ENCODE peak calls at places on chromosome 14, in eight cellular contexts. Y is IMR-90, S is RWPE2, H is cardiac fibroblast, F is AG09309, W is Peyer's patch, I is prostate gland, X is heart left ventricle. O is an unnamed sample.

GRCh38 chr14:36580856-36581831 is 1.3 kb downstream of the NKX2-8 start:
- DNase-seq in S (peak), H (peak), I (peak), W (no peak), X (peak), F (no peak), Y (peak), O (no peak)

GRCh38 chr14:71597955-71598659 is 334.1 kb upstream of the RGS6 start:
- DNase-seq in F (no peak), Y (no peak), W (no peak), H (no peak), S (no peak), I (no peak), X (no peak), O (no peak)

GRCh38 chr14:95067526-95067925 is 89.8 kb downstream of the DICER1 start:
- DNase-seq in I (no peak), S (no peak), F (no peak), X (no peak), H (no peak), Y (no peak), W (no peak), O (no peak)

GRCh38 chr14:74905595-74906142 is 17.4 kb downstream of the RPS6KL1 start:
- DNase-seq in W (peak), F (no peak), I (peak), X (peak), S (no peak), Y (peak), H (peak), O (no peak)

GRCh38 chr14:31934767-31935266 is 142.3 kb upstream of the ARHGAP5 start:
- DNase-seq in S (no peak), W (no peak), I (no peak), F (no peak), Y (peak), X (no peak), H (peak), O (no peak)

GRCh38 chr14:104704252-104704651 is 14.8 kb downstream of the INF2 start:
- DNase-seq in H (no peak), W (no peak), I (no peak), F (no peak), S (no peak), X (no peak), Y (no peak), O (no peak)

GRCh38 chr14:52080171-52080800 is 11.4 kb upstream of the NID2 start:
- DNase-seq in Y (peak), H (peak), X (no peak), F (no peak), I (no peak), W (no peak), S (no peak), O (no peak)

GRCh38 chr14:86168376-86168775 is 638.4 kb downstream of the FLRT2 start:
- DNase-seq in W (no peak), S (no peak), Y (no peak), H (no peak), X (no peak), F (no peak), I (no peak), O (no peak)

GRCh38 chr14:59213368-59214315 is 25.2 kb downstream of the DAAM1 start:
- DNase-seq in H (peak), Y (peak), I (no peak), S (no peak), W (no peak), F (no peak), X (no peak), O (no peak)

GRCh38 chr14:103541944-103542544 is 13.0 kb downstream of the TRMT61A start:
- DNase-seq in Y (no peak), W (no peak), X (no peak), H (no peak), F (no peak), I (no peak), S (no peak), O (no peak)
- TF ChIP-seq CTCF in Y (no peak), W (no peak), X (no peak), H (no peak), F (no peak), I (no peak), S (no peak), O (no peak)

DNA sequence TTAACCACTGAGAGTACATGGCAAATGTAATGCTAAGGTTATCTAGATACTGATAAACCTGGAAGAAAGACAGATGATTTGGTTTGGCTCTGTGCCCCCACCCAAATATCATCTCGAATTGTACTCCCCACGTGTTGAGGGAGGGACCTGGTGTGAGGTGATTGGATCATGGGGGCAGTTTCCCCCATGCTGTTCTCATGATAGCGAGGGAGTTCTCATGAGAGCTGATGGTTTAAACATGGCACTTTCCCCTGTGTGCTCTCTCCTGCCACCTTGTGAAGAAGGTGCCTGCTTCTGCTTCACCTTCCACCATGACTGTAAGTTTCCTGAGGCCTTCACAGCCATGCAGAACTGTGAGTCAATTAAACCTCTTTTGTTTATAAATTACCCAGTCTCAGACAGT is 14.2 kb downstream of the NOXRED1 start:
- DNase-seq in X (no peak), W (no peak), H (peak), Y (no peak), S (no peak), F (no peak), I (no peak), O (no peak)
- TF ChIP-seq CTCF in X (no peak), W (peak), H (peak), Y (peak), S (peak), F (peak), I (no peak), O (peak)

GRCh38 chr14:79668941-79669340 is 542.4 kb downstream of the DIO2 start:
- DNase-seq in H (no peak), W (no peak), X (no peak), I (no peak), Y (no peak), S (no peak), F (no peak), O (no peak)
- TF ChIP-seq CTCF in H (no peak), W (no peak), X (no peak), I (no peak), Y (no peak), S (no peak), F (no peak), O (no peak)

DNA sequence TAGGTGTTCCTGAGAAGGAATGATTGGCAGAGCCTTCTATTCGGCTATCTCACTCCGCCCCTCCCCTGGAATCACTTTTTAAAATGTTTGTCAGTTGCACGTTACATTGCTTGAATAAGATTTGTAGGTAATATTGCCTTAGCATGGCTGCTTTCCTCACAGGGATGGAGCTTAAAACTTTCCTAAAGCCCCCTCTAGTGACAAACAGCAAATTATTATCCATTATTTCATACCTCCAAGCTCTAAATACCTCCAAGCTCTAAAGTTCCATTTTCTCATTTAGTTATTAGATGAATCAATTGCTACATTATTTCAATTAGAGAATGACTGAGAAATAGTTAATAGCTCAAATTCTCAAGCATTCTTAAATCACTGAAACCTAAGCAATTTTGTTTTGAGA is 5.1 kb upstream of the SPATA7 start:
- DNase-seq in Y (peak), S (no peak), F (no peak), H (peak), X (no peak), W (no peak), I (no peak), O (no peak)
- TF ChIP-seq CTCF in Y (peak), S (peak), F (peak), H (peak), X (peak), W (peak), I (no peak), O (peak)

GRCh38 chr14:69260979-69261605 is 1.1 kb downstream of the GALNT16 start:
- DNase-seq in I (peak), H (no peak), S (no peak), Y (no peak), X (peak), F (no peak), W (no peak), O (no peak)
- TF ChIP-seq CTCF in I (peak), H (peak), S (peak), Y (peak), X (peak), F (peak), W (peak), O (peak)

O was measured in AG09319.